ENCODE peak calls at places on chromosome 15, in six cellular contexts. I is heart right ventricle; W is CD8-positive, alpha-beta memory T cell; J is upper lobe of left lung; Z is thoracic aorta; A is IMR-90. F is an unnamed sample. For H3K4me1, the result is how much of the 10 kb centered on the place peaks cover.

GRCh38 chr15:72172796-72173195 is 24.8 kb downstream of the GRAMD2A start:
- DNase-seq in I (no peak), W (no peak), J (no peak), A (no peak), Z (no peak), F (no peak)

GRCh38 chr15:37136666-37137065 is 36.3 kb upstream of the MEIS2 start:
- DNase-seq in W (no peak), A (peak), Z (no peak), I (no peak), J (no peak), F (no peak)

GRCh38 chr15:99359760-99360159 is 108.5 kb downstream of the LRRC28 start:
- DNase-seq in Z (no peak), A (no peak), I (no peak), W (no peak), J (no peak), F (no peak)

GRCh38 chr15:70045045-70045444 is 52.7 kb downstream of the TLE3 start:
- DNase-seq in A (peak), W (no peak), J (no peak), I (no peak), Z (no peak), F (no peak)

GRCh38 chr15:32721594-32721993 is 3.8 kb downstream of the GREM1 start:
- DNase-seq in I (no peak), J (no peak), Z (no peak), W (no peak), A (peak), F (no peak)

GRCh38 chr15:73794501-73795133 is 41.5 kb upstream of the INSYN1 start:
- DNase-seq in J (no peak), Z (no peak), I (no peak), A (peak), W (no peak), F (no peak)

GRCh38 chr15:80736571-80736970 is 41.5 kb downstream of the ABHD17C start:
- DNase-seq in I (no peak), W (no peak), J (no peak), A (peak), Z (no peak), F (no peak)

GRCh38 chr15:70569718-70570231 is 193.6 kb downstream of the UACA start:
- DNase-seq in Z (no peak), J (no peak), A (peak), I (no peak), W (no peak), F (no peak)

GRCh38 chr15:81182746-81183402 is 13.8 kb upstream of the IL16 start:
- DNase-seq in W (no peak), A (no peak), J (no peak), Z (no peak), I (peak), F (no peak)

GRCh38 chr15:68374346-68374745 is 57.6 kb downstream of the ITGA11 start:
- DNase-seq in Z (no peak), A (no peak), W (no peak), J (no peak), I (no peak), F (no peak)

GRCh38 chr15:33027636-33028035 is 166.9 kb downstream of the FMN1 start:
- DNase-seq in J (no peak), W (no peak), A (no peak), Z (no peak), I (no peak), F (no peak)

GRCh38 chr15:48641416-48641815 is 4.1 kb downstream of the FBN1 start:
- DNase-seq in J (no peak), A (peak), I (no peak), W (no peak), Z (no peak), F (no peak)

GRCh38 chr15:66498501-66499386 is 1.2 kb upstream of the SNAPC5 start:
- DNase-seq in A (peak), I (no peak), J (no peak), Z (no peak), W (no peak), F (peak)

GRCh38 chr15:80517290-80517689 is 113.1 kb downstream of the ARNT2 start:
- DNase-seq in I (no peak), A (no peak), W (no peak), Z (no peak), J (no peak), F (no peak)

GRCh38 chr15:51093865-51094605 is 671 bp downstream of the TNFAIP8L3 start:
- DNase-seq in W (no peak), J (peak), Z (no peak), A (no peak), I (peak), F (no peak)

GRCh38 chr15:71411538-71412482 is 296.5 kb downstream of the THSD4 start:
- DNase-seq in A (peak), Z (peak), W (no peak), J (no peak), I (no peak), F (no peak)

GRCh38 chr15:79675982-79676381 is 220.8 kb downstream of the MTHFS start:
- DNase-seq in W (no peak), I (no peak), J (no peak), Z (no peak), A (no peak), F (no peak)

GRCh38 chr15:80957556-80957955 is 32.1 kb downstream of the MESD start:
- DNase-seq in Z (no peak), I (no peak), W (no peak), A (peak), J (no peak), F (no peak)

GRCh38 chr15:61835029-61835428 is 225.2 kb downstream of the VPS13C start:
- DNase-seq in A (no peak), J (peak), I (no peak), W (no peak), Z (no peak), F (no peak)

GRCh38 chr15:68787609-68788264 is 33.0 kb downstream of the ANP32A start:
- DNase-seq in J (no peak), I (no peak), A (no peak), Z (no peak), W (no peak), F (no peak)

GRCh38 chr15:82613764-82614163 is 33.4 kb downstream of the CPEB1 start:
- DNase-seq in W (no peak), I (peak), J (peak), A (no peak), Z (no peak), F (no peak)

GRCh38 chr15:39403674-39404117 is 177.2 kb upstream of the THBS1 start:
- DNase-seq in A (peak), J (no peak), I (no peak), W (no peak), Z (no peak), F (no peak)

GRCh38 chr15:94056314-94056713 is 175.0 kb upstream of the MCTP2 start:
- DNase-seq in W (no peak), Z (no peak), A (peak), J (no peak), I (no peak), F (no peak)

GRCh38 chr15:88334436-88334835 is 77.9 kb upstream of the NTRK3 start:
- DNase-seq in A (peak), J (peak), Z (no peak), W (no peak), I (no peak), F (no peak)

GRCh38 chr15:95085056-95085455 is 853.7 kb downstream of the MCTP2 start:
- DNase-seq in Z (no peak), W (no peak), A (no peak), J (no peak), I (no peak), F (no peak)

GRCh38 chr15:80752204-80752603 is 27.0 kb upstream of the CEMIP start:
- DNase-seq in A (no peak), W (no peak), J (no peak), Z (no peak), I (no peak), F (no peak)

DNA sequence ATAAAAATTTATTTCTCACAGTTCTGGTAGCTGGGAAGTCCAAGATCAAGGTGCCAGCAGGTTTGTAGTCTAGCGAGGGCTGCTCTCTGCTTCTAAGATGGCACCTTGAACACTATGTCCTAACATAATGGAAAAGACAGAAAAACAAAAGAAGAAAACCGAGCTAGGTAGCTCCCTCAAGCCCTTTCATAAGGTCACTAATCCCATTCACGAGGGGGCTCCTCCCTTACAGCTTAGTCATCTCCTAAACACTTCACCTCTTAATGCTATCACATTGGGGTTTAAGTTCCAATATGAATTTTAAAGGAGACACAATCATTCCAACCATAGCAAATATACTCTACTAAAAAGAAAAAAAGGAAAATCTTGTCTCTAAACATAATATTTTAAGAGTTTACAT is 23.6 kb downstream of the GOLGA6D start:
- DNase-seq in W (no peak), Z (no peak), I (no peak), J (no peak), A (no peak), F (no peak)
- H3K4me3 ChIP-seq in W (no peak), Z (no peak), I (no peak), J (no peak), A (no peak), F (no peak)

GRCh38 chr15:65338823-65339222 is 34.3 kb downstream of the RNU5B-1 start:
- DNase-seq in I (no peak), W (no peak), Z (no peak), A (no peak), J (no peak), F (no peak)
- H3K4me1 ChIP-seq in I (under half), W (under half), Z (under half), A (under half), J (under half), F (under half)

DNA sequence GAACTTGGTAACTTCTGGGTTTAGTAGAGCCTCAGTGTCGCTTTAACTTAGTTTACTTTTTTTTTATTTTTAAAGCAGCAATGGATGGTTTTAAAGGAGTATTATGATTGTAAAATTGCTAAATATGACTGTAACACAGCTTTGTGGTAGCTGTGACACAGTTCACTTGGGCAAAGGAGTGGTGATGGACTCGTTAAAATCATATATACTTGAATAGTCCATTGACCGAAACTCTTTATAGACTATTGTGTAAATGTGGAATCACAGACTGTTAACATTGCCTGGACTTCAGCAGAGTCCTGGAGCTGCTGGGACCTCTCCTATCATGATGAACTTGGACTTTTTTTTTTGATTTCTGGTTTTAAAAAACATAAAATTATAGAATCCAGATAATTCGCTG is 11.2 kb upstream of the ITPKA start:
- DNase-seq in I (no peak), A (no peak), W (no peak), J (no peak), Z (no peak), F (no peak)
- H3K4me3 ChIP-seq in I (no peak), A (no peak), W (no peak), J (no peak), Z (no peak), F (no peak)

GRCh38 chr15:60373327-60373726 is 24.5 kb downstream of the ANXA2 start:
- DNase-seq in W (no peak), Z (no peak), I (no peak), J (no peak), A (no peak), F (no peak)
- H3K4me1 ChIP-seq in W (under half), Z (half or more), I (half or more), J (half or more), A (under half), F (under half)

GRCh38 chr15:83653639-83654378 is at the start of gene ADAMTSL3:
- DNase-seq in I (peak), A (no peak), Z (peak), W (no peak), J (peak), F (no peak)

GRCh38 chr15:83656192-83656591 is 2.3 kb downstream of the ADAMTSL3 start:
- DNase-seq in I (no peak), W (no peak), A (no peak), J (no peak), Z (no peak), F (no peak)

GRCh38 chr15:83655237-83655616 is 1.3 kb downstream of the ADAMTSL3 start:
- DNase-seq in A (no peak), I (no peak), J (no peak), Z (no peak), W (no peak), F (no peak)

GRCh38 chr15:83653288-83653638 is 660 bp upstream of the ADAMTSL3 start:
- DNase-seq in Z (peak), J (no peak), A (no peak), W (no peak), I (no peak), F (no peak)

DNA sequence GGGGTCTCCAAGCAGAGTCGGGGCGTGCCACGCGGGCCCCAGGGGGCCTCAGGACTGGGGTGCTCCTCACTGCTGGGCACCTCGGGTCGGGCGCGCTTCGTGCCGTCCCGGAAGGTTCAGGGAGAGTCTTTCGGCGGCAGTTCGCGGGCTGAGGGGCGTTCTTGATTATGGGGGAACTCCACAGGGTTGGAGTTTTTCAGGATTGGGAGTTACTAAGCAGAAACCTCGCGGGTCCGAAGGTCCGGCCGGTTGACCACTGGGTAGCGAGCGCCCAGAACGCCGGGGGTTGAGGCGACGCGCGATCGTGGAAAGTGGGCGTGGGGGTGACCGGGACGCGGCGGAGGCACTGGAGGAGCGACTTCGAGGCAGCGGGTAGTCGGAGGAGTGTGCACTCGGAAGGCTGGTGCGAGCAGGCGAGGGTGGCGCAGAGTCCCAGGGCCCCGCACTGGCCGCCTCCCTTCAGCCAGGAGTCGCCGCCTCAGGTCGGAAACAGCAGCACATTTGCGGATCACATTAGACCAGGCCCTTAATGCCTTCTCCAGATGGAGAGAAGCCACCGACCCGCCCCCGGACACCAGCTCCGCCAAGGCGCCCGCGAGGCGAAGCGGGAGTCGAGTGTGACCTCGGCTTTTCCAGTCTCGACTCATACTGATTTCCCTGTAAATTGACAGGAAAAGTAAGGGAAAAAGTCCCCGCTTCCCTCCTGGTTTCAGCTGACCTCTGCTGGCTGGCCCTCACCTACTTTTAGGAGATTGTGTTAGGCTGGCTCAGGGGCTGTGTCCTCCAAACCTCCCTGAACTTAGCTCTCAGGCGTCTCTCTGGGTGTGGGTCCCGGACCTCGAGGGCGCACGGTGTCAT is 685 bp downstream of the ADAMTSL3 start:
- DNase-seq in I (peak), Z (no peak), W (no peak), A (no peak), J (peak), F (no peak)
- H3K4me3 ChIP-seq in I (peak), Z (peak), W (no peak), A (no peak), J (peak), F (no peak)

GRCh38 chr15:31267161-31268107 is 59.2 kb upstream of the KLF13 start:
- DNase-seq in A (no peak), I (no peak), Z (no peak), W (no peak), J (no peak), F (no peak)

GRCh38 chr15:31268108-31268501 is 58.5 kb upstream of the KLF13 start:
- DNase-seq in Z (no peak), W (no peak), I (no peak), A (no peak), J (no peak), F (no peak)

GRCh38 chr15:31270767-31271166 is 55.9 kb upstream of the KLF13 start:
- DNase-seq in Z (no peak), I (no peak), W (no peak), J (no peak), A (no peak), F (no peak)

GRCh38 chr15:31269961-31270575 is 56.6 kb upstream of the KLF13 start:
- DNase-seq in W (no peak), J (no peak), I (no peak), Z (no peak), A (no peak), F (no peak)

GRCh38 chr15:31268911-31269784 is 57.5 kb upstream of the KLF13 start:
- DNase-seq in I (no peak), A (no peak), J (no peak), W (no peak), Z (no peak), F (no peak)
- H3K4me1 ChIP-seq in I (under half), A (under half), J (half or more), W (half or more), Z (under half), F (under half)

GRCh38 chr15:42577514-42578031 is 2.2 kb downstream of the STARD9 start:
- DNase-seq in I (no peak), A (peak), Z (no peak), J (no peak), W (no peak), F (no peak)
- H3K4me3 ChIP-seq in I (no peak), A (no peak), Z (peak), J (no peak), W (no peak), F (no peak)

GRCh38 chr15:85542488-85542887 is 162.1 kb downstream of the AKAP13 start:
- DNase-seq in A (no peak), J (no peak), W (no peak), Z (no peak), I (no peak), F (no peak)

GRCh38 chr15:85545185-85545584 is 164.8 kb downstream of the AKAP13 start:
- DNase-seq in J (no peak), I (no peak), Z (no peak), A (peak), W (no peak), F (no peak)

GRCh38 chr15:85541744-85542143 is 161.3 kb downstream of the AKAP13 start:
- DNase-seq in I (no peak), J (no peak), A (peak), Z (no peak), W (no peak), F (no peak)

GRCh38 chr15:85543741-85544155 is 163.3 kb downstream of the AKAP13 start:
- DNase-seq in I (peak), W (peak), J (peak), A (no peak), Z (no peak), F (peak)

DNA sequence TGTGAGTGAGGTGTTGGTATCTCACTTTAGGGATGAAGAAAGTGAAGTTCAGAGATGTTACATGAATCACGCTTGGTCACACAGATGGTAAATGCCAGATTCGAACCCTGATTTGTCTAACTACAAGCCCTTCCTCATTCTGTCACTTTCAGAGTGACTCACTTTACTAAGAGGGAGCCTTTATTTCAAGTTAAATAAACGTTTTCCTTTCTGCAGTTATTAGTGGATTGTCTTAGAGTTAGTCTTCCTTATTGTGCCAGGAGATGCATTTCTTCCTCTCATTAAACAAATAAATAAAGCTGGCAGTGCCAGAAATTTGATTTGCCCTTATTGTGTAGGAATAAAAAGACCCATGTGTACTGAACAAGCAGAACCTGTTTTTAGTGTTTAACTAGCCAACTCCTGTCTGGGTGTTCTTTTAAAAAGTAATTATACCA is 162.5 kb downstream of the AKAP13 start:
- DNase-seq in A (peak), Z (no peak), J (no peak), W (no peak), I (no peak), F (no peak)
- H3K4me1 ChIP-seq in A (under half), Z (under half), J (half or more), W (under half), I (half or more), F (under half)

DNA sequence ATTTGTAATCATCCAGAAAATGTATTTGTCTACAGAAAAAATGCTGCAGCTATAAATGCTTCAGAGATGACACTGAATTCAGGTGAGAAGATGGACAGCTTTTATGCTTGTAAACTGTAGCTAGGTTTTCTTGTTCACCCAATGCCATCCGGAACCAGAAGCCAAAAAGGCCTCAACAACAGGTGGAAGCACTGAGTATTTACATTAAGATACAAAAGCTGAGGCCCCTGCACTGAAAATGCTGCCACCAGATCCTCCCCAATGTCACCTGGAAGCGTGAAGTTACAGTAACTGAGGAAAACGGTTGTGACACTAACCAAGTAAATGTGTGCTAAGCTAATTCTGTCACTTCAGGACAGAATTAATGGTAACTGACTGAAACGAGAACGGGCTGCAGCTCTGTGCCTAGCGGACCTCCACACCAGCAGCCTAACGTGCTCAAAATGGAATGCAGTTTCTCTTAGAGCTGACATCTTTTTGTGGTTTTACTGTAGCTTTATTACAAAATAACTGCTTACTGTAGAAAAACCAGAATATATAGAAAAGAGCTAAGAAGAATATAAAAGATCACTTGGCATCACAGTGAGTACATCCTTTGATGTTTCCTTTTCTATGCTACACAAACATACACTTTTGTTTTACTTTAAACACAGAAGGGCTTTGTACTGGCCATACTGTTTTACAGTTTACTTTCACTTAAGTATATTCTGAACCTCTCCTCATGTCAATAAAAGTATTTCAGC is 7.6 kb downstream of the CHSY1 start:
- DNase-seq in A (peak), I (no peak), J (no peak), W (no peak), Z (no peak), F (no peak)
- H3K4me3 ChIP-seq in A (no peak), I (no peak), J (no peak), W (no peak), Z (no peak), F (no peak)

GRCh38 chr15:58271410-58271809 is 133.2 kb downstream of the AQP9 start:
- DNase-seq in Z (no peak), I (no peak), A (no peak), J (no peak), W (no peak), F (no peak)
- H3K4me1 ChIP-seq in Z (under half), I (under half), A (under half), J (under half), W (under half), F (under half)

F was measured in CD4-positive, alpha-beta memory T cell.